ENCODE peak calls at places on chromosomes 12 and 14, in seven cellular contexts. One of them, this sample, is unnamed.

GRCh38 chr12:8018666-8019581 is 13.6 kb upstream of the FOXJ2 start:
- DNase-seq in kidney epithelial cell: no peak
- DNase-seq in GM04503: no peak
- DNase-seq in fibroblast of mammary gland: no peak
- DNase-seq in Calu3: peak
- DNase-seq in posterior cingulate gyrus: peak
- DNase-seq in GDM1: peak
- DNase-seq in this sample: no peak

GRCh38 chr12:27524489-27524835 is 456 bp downstream of the PPFIBP1 start:
- DNase-seq in GM04503: no peak
- DNase-seq in kidney epithelial cell: no peak
- DNase-seq in Calu3: no peak
- DNase-seq in posterior cingulate gyrus: no peak
- DNase-seq in GDM1: no peak
- DNase-seq in fibroblast of mammary gland: no peak
- DNase-seq in this sample: no peak

GRCh38 chr12:63752283-63752682 is 27.4 kb upstream of the RXYLT1 start:
- DNase-seq in kidney epithelial cell: no peak
- DNase-seq in GM04503: no peak
- DNase-seq in posterior cingulate gyrus: no peak
- DNase-seq in GDM1: peak
- DNase-seq in Calu3: no peak
- DNase-seq in fibroblast of mammary gland: no peak
- DNase-seq in this sample: no peak

GRCh38 chr12:132326646-132327045 is 2.7 kb downstream of the GALNT9 start:
- DNase-seq in GDM1: no peak
- DNase-seq in fibroblast of mammary gland: no peak
- DNase-seq in GM04503: no peak
- DNase-seq in kidney epithelial cell: no peak
- DNase-seq in posterior cingulate gyrus: peak
- DNase-seq in Calu3: no peak
- DNase-seq in this sample: no peak

GRCh38 chr12:98440165-98440581 is 75.2 kb upstream of the TMPO start:
- DNase-seq in GDM1: peak
- DNase-seq in kidney epithelial cell: no peak
- DNase-seq in Calu3: peak
- DNase-seq in posterior cingulate gyrus: no peak
- DNase-seq in fibroblast of mammary gland: peak
- DNase-seq in GM04503: peak
- DNase-seq in this sample: peak

GRCh38 chr12:17028348-17028747 is 422.4 kb upstream of the LMO3 start:
- DNase-seq in GM04503: no peak
- DNase-seq in kidney epithelial cell: no peak
- DNase-seq in Calu3: peak
- DNase-seq in posterior cingulate gyrus: no peak
- DNase-seq in fibroblast of mammary gland: no peak
- DNase-seq in GDM1: no peak
- DNase-seq in this sample: no peak

GRCh38 chr14:55600784-55601561 is 21.0 kb downstream of the KTN1 start:
- DNase-seq in fibroblast of mammary gland: peak
- DNase-seq in kidney epithelial cell: no peak
- DNase-seq in posterior cingulate gyrus: no peak
- DNase-seq in Calu3: no peak
- DNase-seq in GM04503: no peak
- DNase-seq in GDM1: no peak
- DNase-seq in this sample: peak

GRCh38 chr12:56687225-56688128 is 607 bp downstream of the PTGES3 start:
- DNase-seq in fibroblast of mammary gland: peak
- DNase-seq in kidney epithelial cell: no peak
- DNase-seq in GM04503: no peak
- DNase-seq in Calu3: peak
- DNase-seq in GDM1: peak
- DNase-seq in posterior cingulate gyrus: peak
- DNase-seq in this sample: peak

GRCh38 chr12:46373303-46374182 is 970 bp upstream of the SLC38A2 start:
- DNase-seq in GDM1: peak
- DNase-seq in fibroblast of mammary gland: no peak
- DNase-seq in kidney epithelial cell: no peak
- DNase-seq in GM04503: no peak
- DNase-seq in posterior cingulate gyrus: peak
- DNase-seq in Calu3: peak
- DNase-seq in this sample: peak

GRCh38 chr12:28882444-28882843 is 266.6 kb upstream of the FAR2 start:
- DNase-seq in kidney epithelial cell: no peak
- DNase-seq in Calu3: no peak
- DNase-seq in fibroblast of mammary gland: peak
- DNase-seq in GDM1: no peak
- DNase-seq in GM04503: no peak
- DNase-seq in posterior cingulate gyrus: no peak
- DNase-seq in this sample: peak

GRCh38 chr14:100268591-100269207 is 29.8 kb downstream of the YY1 start:
- DNase-seq in kidney epithelial cell: no peak
- DNase-seq in Calu3: no peak
- DNase-seq in GM04503: no peak
- DNase-seq in posterior cingulate gyrus: no peak
- DNase-seq in fibroblast of mammary gland: peak
- DNase-seq in GDM1: no peak
- DNase-seq in this sample: no peak

GRCh38 chr12:46774011-46774633 is 51.7 kb downstream of the SLC38A4 start:
- DNase-seq in Calu3: no peak
- DNase-seq in GDM1: no peak
- DNase-seq in kidney epithelial cell: no peak
- DNase-seq in GM04503: no peak
- DNase-seq in posterior cingulate gyrus: no peak
- DNase-seq in fibroblast of mammary gland: peak
- DNase-seq in this sample: no peak

GRCh38 chr12:52402873-52403510 is 3.1 kb downstream of the KRT82 start:
- DNase-seq in Calu3: no peak
- DNase-seq in posterior cingulate gyrus: no peak
- DNase-seq in fibroblast of mammary gland: no peak
- DNase-seq in kidney epithelial cell: no peak
- DNase-seq in GDM1: no peak
- DNase-seq in GM04503: no peak
- DNase-seq in this sample: no peak

GRCh38 chr12:95169368-95169767 is 47.9 kb downstream of the FGD6 start:
- DNase-seq in GDM1: peak
- DNase-seq in posterior cingulate gyrus: no peak
- DNase-seq in GM04503: no peak
- DNase-seq in Calu3: peak
- DNase-seq in fibroblast of mammary gland: peak
- DNase-seq in kidney epithelial cell: peak
- DNase-seq in this sample: peak

GRCh38 chr12:124318336-124319020 is 23.6 kb downstream of the RFLNA start:
- DNase-seq in kidney epithelial cell: no peak
- DNase-seq in posterior cingulate gyrus: no peak
- DNase-seq in Calu3: no peak
- DNase-seq in GM04503: no peak
- DNase-seq in GDM1: no peak
- DNase-seq in fibroblast of mammary gland: no peak
- DNase-seq in this sample: no peak

GRCh38 chr14:104877806-104878550 is 12.9 kb downstream of the CEP170B start:
- DNase-seq in Calu3: no peak
- DNase-seq in posterior cingulate gyrus: peak
- DNase-seq in GM04503: no peak
- DNase-seq in GDM1: no peak
- DNase-seq in fibroblast of mammary gland: no peak
- DNase-seq in kidney epithelial cell: no peak
- DNase-seq in this sample: no peak

GRCh38 chr12:1443421-1444141 is 150.8 kb downstream of the FBXL14 start:
- DNase-seq in fibroblast of mammary gland: peak
- DNase-seq in kidney epithelial cell: no peak
- DNase-seq in GDM1: no peak
- DNase-seq in GM04503: peak
- DNase-seq in Calu3: no peak
- DNase-seq in posterior cingulate gyrus: no peak
- DNase-seq in this sample: no peak

GRCh38 chr12:56935157-56935556 is 949 bp upstream of the SDR9C7 start:
- DNase-seq in GDM1: no peak
- DNase-seq in fibroblast of mammary gland: no peak
- DNase-seq in kidney epithelial cell: no peak
- DNase-seq in Calu3: no peak
- DNase-seq in posterior cingulate gyrus: no peak
- DNase-seq in GM04503: no peak
- DNase-seq in this sample: no peak

GRCh38 chr14:88911811-88912210 is 87.4 kb downstream of the TTC8 start:
- DNase-seq in posterior cingulate gyrus: no peak
- DNase-seq in Calu3: no peak
- DNase-seq in kidney epithelial cell: no peak
- DNase-seq in GDM1: no peak
- DNase-seq in GM04503: no peak
- DNase-seq in fibroblast of mammary gland: no peak
- DNase-seq in this sample: no peak

GRCh38 chr12:44377443-44378160 is 498.5 kb downstream of the NELL2 start:
- DNase-seq in GM04503: no peak
- DNase-seq in kidney epithelial cell: no peak
- DNase-seq in posterior cingulate gyrus: no peak
- DNase-seq in GDM1: no peak
- DNase-seq in fibroblast of mammary gland: no peak
- DNase-seq in Calu3: no peak
- DNase-seq in this sample: no peak

GRCh38 chr14:101772770-101773169 is 11.3 kb downstream of the PPP2R5C start:
- DNase-seq in kidney epithelial cell: no peak
- DNase-seq in posterior cingulate gyrus: no peak
- DNase-seq in fibroblast of mammary gland: no peak
- DNase-seq in GM04503: no peak
- DNase-seq in GDM1: no peak
- DNase-seq in Calu3: peak
- DNase-seq in this sample: no peak

GRCh38 chr14:84686550-84686949 is 843.4 kb upstream of the FLRT2 start:
- DNase-seq in kidney epithelial cell: no peak
- DNase-seq in GM04503: no peak
- DNase-seq in GDM1: no peak
- DNase-seq in Calu3: no peak
- DNase-seq in posterior cingulate gyrus: no peak
- DNase-seq in fibroblast of mammary gland: no peak
- DNase-seq in this sample: no peak

GRCh38 chr14:36835145-36835544 is 173.5 kb downstream of the PAX9 start:
- DNase-seq in GM04503: no peak
- DNase-seq in kidney epithelial cell: no peak
- DNase-seq in fibroblast of mammary gland: no peak
- DNase-seq in GDM1: no peak
- DNase-seq in posterior cingulate gyrus: no peak
- DNase-seq in Calu3: no peak
- DNase-seq in this sample: no peak

GRCh38 chr14:31926123-31926522 is 151.0 kb upstream of the ARHGAP5 start:
- DNase-seq in kidney epithelial cell: peak
- DNase-seq in Calu3: no peak
- DNase-seq in GM04503: no peak
- DNase-seq in GDM1: peak
- DNase-seq in posterior cingulate gyrus: no peak
- DNase-seq in fibroblast of mammary gland: peak
- DNase-seq in this sample: no peak

GRCh38 chr12:128818065-128819022 is 5.4 kb downstream of the SLC15A4 start:
- DNase-seq in posterior cingulate gyrus: no peak
- DNase-seq in kidney epithelial cell: peak
- DNase-seq in Calu3: peak
- DNase-seq in GM04503: peak
- DNase-seq in GDM1: no peak
- DNase-seq in fibroblast of mammary gland: peak
- DNase-seq in this sample: peak

GRCh38 chr12:53213348-53213747 is 6.3 kb upstream of the ITGB7 start:
- DNase-seq in kidney epithelial cell: no peak
- DNase-seq in fibroblast of mammary gland: peak
- DNase-seq in GM04503: no peak
- DNase-seq in posterior cingulate gyrus: peak
- DNase-seq in GDM1: peak
- DNase-seq in Calu3: peak
- DNase-seq in this sample: peak

GRCh38 chr14:30177776-30178175 is 250.1 kb upstream of the PRKD1 start:
- DNase-seq in GM04503: no peak
- DNase-seq in Calu3: no peak
- DNase-seq in kidney epithelial cell: no peak
- DNase-seq in GDM1: no peak
- DNase-seq in posterior cingulate gyrus: no peak
- DNase-seq in fibroblast of mammary gland: peak
- DNase-seq in this sample: no peak

GRCh38 chr12:77161944-77162343 is 96.6 kb upstream of the E2F7 start:
- DNase-seq in Calu3: no peak
- DNase-seq in GDM1: no peak
- DNase-seq in GM04503: no peak
- DNase-seq in posterior cingulate gyrus: no peak
- DNase-seq in kidney epithelial cell: no peak
- DNase-seq in fibroblast of mammary gland: no peak
- DNase-seq in this sample: no peak

GRCh38 chr12:31702047-31702446 is 26.8 kb downstream of the AMN1 start:
- DNase-seq in kidney epithelial cell: no peak
- DNase-seq in GM04503: peak
- DNase-seq in posterior cingulate gyrus: no peak
- DNase-seq in fibroblast of mammary gland: peak
- DNase-seq in GDM1: peak
- DNase-seq in Calu3: no peak
- DNase-seq in this sample: no peak

GRCh38 chr14:57508756-57509155 is 15.1 kb upstream of the CCDC198 start:
- DNase-seq in Calu3: no peak
- DNase-seq in fibroblast of mammary gland: no peak
- DNase-seq in GM04503: no peak
- DNase-seq in kidney epithelial cell: no peak
- DNase-seq in posterior cingulate gyrus: no peak
- DNase-seq in GDM1: no peak
- DNase-seq in this sample: no peak

GRCh38 chr14:54651649-54652048 is 84.7 kb downstream of the SAMD4A start:
- DNase-seq in fibroblast of mammary gland: no peak
- DNase-seq in GM04503: no peak
- DNase-seq in Calu3: no peak
- DNase-seq in GDM1: no peak
- DNase-seq in posterior cingulate gyrus: no peak
- DNase-seq in kidney epithelial cell: no peak
- DNase-seq in this sample: no peak

GRCh38 chr12:124713436-124714082 is 146.1 kb upstream of the NCOR2 start:
- DNase-seq in GDM1: no peak
- DNase-seq in fibroblast of mammary gland: peak
- DNase-seq in posterior cingulate gyrus: no peak
- DNase-seq in kidney epithelial cell: peak
- DNase-seq in Calu3: no peak
- DNase-seq in GM04503: no peak
- DNase-seq in this sample: no peak

GRCh38 chr14:101234588-101234937 is 326.7 kb upstream of the DIO3 start:
- DNase-seq in Calu3: no peak
- DNase-seq in kidney epithelial cell: no peak
- DNase-seq in GDM1: no peak
- DNase-seq in GM04503: no peak
- DNase-seq in posterior cingulate gyrus: no peak
- DNase-seq in fibroblast of mammary gland: no peak
- DNase-seq in this sample: no peak

GRCh38 chr12:94770397-94770759 is 120.0 kb upstream of the TMCC3 start:
- DNase-seq in Calu3: no peak
- DNase-seq in GM04503: no peak
- DNase-seq in fibroblast of mammary gland: no peak
- DNase-seq in kidney epithelial cell: no peak
- DNase-seq in posterior cingulate gyrus: no peak
- DNase-seq in GDM1: no peak
- DNase-seq in this sample: no peak

GRCh38 chr12:46470039-46470627 is 97.6 kb upstream of the SLC38A2 start:
- DNase-seq in GDM1: peak
- DNase-seq in GM04503: no peak
- DNase-seq in posterior cingulate gyrus: no peak
- DNase-seq in kidney epithelial cell: no peak
- DNase-seq in fibroblast of mammary gland: no peak
- DNase-seq in Calu3: no peak
- DNase-seq in this sample: no peak

GRCh38 chr12:91186189-91186588 is 3.6 kb upstream of the DCN start:
- DNase-seq in fibroblast of mammary gland: no peak
- DNase-seq in posterior cingulate gyrus: no peak
- DNase-seq in Calu3: no peak
- DNase-seq in kidney epithelial cell: no peak
- DNase-seq in GDM1: no peak
- DNase-seq in GM04503: no peak
- DNase-seq in this sample: no peak

GRCh38 chr12:27868165-27868564 is 88.1 kb upstream of the MANSC4 start:
- DNase-seq in posterior cingulate gyrus: no peak
- DNase-seq in GDM1: no peak
- DNase-seq in GM04503: peak
- DNase-seq in fibroblast of mammary gland: peak
- DNase-seq in kidney epithelial cell: no peak
- DNase-seq in Calu3: no peak
- DNase-seq in this sample: no peak

GRCh38 chr14:98816195-98816594 is 455.8 kb downstream of the BCL11B start:
- DNase-seq in posterior cingulate gyrus: no peak
- DNase-seq in fibroblast of mammary gland: no peak
- DNase-seq in kidney epithelial cell: no peak
- DNase-seq in Calu3: no peak
- DNase-seq in GDM1: no peak
- DNase-seq in GM04503: no peak
- DNase-seq in this sample: no peak